ENCODE peak calls at places on chromosome 1, in six cellular contexts. R is stomach, M is ovary, Y is upper lobe of right lung, Q is pancreas, L is tibial artery. U is an unnamed sample.

GRCh38 chr1:1292851-1293250 is 12.6 kb downstream of the SCNN1D start:
- DNase-seq in R (no peak), Q (peak; percentile 71), Y (no peak), L (no peak), M (no peak), U (no peak)

GRCh38 chr1:231040019-231040799 is at the start of gene FAM89A:
- DNase-seq in L (peak; percentile 35), M (peak; percentile 79), R (peak; percentile 74), Y (peak; percentile 85), Q (peak; percentile 83), U (peak; percentile 79)

GRCh38 chr1:236044346-236044745 is 20.5 kb downstream of the NID1 start:
- DNase-seq in M (no peak), L (no peak), Y (no peak), Q (no peak), R (no peak), U (no peak)

GRCh38 chr1:206658264-206658980 is 23.1 kb downstream of the DYRK3 start:
- DNase-seq in L (no peak), R (peak; percentile 44), M (no peak), Q (no peak), Y (peak; percentile 74), U (peak; percentile 28)

GRCh38 chr1:50369830-50370229 is 53.4 kb downstream of the DMRTA2 start:
- DNase-seq in Q (no peak), R (no peak), Y (no peak), M (no peak), L (no peak), U (no peak)

GRCh38 chr1:119712342-119713038 is 756 bp downstream of the PHGDH start:
- DNase-seq in Y (peak; percentile 78), M (peak; percentile 81), L (peak; percentile 88), Q (peak; percentile 81), R (peak; percentile 64), U (peak; percentile 93)

GRCh38 chr1:2833454-2834145 is 32.1 kb upstream of the TTC34 start:
- DNase-seq in Y (no peak), L (no peak), R (no peak), Q (no peak), M (no peak), U (no peak)

GRCh38 chr1:23198373-23198772 is 18.9 kb downstream of the HTR1D start:
- DNase-seq in L (no peak), R (no peak), Y (no peak), Q (no peak), M (no peak), U (no peak)

GRCh38 chr1:74513396-74513795 is 985 bp upstream of the LRRC53 start:
- DNase-seq in Q (no peak), M (no peak), Y (no peak), R (no peak), L (no peak), U (no peak)

GRCh38 chr1:87179851-87180519 is 148.7 kb upstream of the LMO4 start:
- DNase-seq in Q (no peak), Y (no peak), L (no peak), M (no peak), R (no peak), U (no peak)

GRCh38 chr1:167456926-167457325 is 61.4 kb downstream of the CD247 start:
- DNase-seq in M (no peak), L (no peak), Q (no peak), R (no peak), Y (no peak), U (no peak)

GRCh38 chr1:42686418-42686817 is 4.2 kb downstream of the YBX1 start:
- DNase-seq in Y (no peak), M (no peak), R (no peak), L (no peak), Q (no peak), U (no peak)

GRCh38 chr1:228101994-228102790 is 933 bp downstream of the C1orf35 start:
- DNase-seq in L (no peak), R (peak; percentile 53), Y (peak; percentile 81), Q (peak; percentile 89), M (peak; percentile 63), U (peak; percentile 71)

GRCh38 chr1:203100163-203100867 is 14.5 kb upstream of the MYOG start:
- DNase-seq in Q (no peak), R (peak; percentile 17), L (no peak), Y (no peak), M (no peak), U (no peak)

GRCh38 chr1:36420409-36420808 is 22.7 kb upstream of the LSM10 start:
- DNase-seq in Q (no peak), L (peak; percentile 58), R (no peak), M (no peak), Y (no peak), U (no peak)

GRCh38 chr1:36420836-36421317 is 23.2 kb upstream of the LSM10 start:
- DNase-seq in Y (peak; percentile 92), Q (peak; percentile 92), L (peak; percentile 82), R (peak; percentile 91), M (peak; percentile 92), U (peak; percentile 75)

GRCh38 chr1:36419569-36419968 is 21.9 kb upstream of the LSM10 start:
- DNase-seq in Y (no peak), L (no peak), M (no peak), R (no peak), Q (no peak), U (no peak)

GRCh38 chr1:36421649-36422048 is 23.9 kb upstream of the LSM10 start:
- DNase-seq in M (no peak), Q (no peak), R (no peak), Y (no peak), L (no peak), U (no peak)

DNA sequence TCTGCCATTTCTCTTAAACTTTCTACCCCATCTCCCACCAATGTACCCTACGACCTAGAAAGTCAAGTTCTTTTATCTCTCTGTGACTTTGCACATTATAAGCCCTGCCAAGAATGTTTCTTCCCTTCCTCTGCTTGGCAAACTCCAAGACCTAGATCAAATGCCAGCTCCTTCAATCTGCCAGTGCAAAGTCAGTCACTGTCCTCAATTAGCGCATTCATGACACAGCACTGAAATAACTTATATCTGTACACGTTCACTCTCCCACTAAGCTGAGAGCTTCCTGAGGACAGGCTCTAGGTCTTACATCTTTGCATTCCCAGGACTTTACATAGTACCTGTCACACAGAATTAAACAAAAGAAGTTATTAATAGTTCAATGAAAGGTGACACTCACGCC is 21.4 kb upstream of the LSM10 start:
- DNase-seq in M (no peak), R (no peak), L (no peak), Q (no peak), Y (no peak), U (no peak)
- H3K4me3 ChIP-seq in M (no peak overlapping the region), R (no peak overlapping the region), L (no peak overlapping the region), Q (no peak overlapping the region), Y (no peak overlapping the region), U (no peak overlapping the region)

DNA sequence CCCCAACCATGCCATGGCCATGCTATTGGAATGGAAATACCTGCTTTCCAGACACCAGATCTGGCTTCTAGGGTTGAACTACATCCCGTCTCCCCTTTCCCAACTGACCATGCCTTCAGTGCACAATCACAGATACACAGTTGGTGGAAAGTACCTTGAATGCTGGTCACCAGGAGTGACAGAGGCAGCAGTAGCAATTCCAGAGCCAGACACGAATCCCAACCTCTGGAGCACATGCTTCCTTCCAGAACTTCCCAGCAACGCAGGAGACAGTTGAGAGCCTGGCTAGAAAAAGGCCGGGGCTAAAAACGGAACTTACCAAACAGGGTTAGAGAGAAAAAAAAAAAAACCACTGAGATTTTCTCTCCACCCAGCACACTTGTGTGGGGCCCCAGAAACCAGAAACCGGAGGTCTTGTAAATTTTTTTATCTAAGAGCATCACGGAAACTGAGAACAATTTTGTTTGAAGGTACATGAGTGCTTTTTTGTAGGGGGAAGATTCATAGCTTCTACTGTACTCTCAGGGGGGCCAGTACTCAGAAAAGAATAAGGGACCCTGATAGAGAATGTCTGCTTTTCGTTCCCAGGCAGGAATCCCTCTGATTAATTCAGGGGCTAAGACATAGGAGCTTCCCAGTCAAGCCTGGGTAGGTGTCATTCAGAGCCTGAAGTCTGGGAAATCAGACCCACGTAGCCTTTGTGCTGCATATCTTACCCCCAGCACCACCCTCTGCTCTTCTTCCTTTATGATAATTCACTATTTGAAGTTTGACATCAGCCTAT is at the start of gene CD48:
- DNase-seq in R (no peak), Q (no peak), M (no peak), L (no peak), Y (no peak), U (no peak)
- H3K4me3 ChIP-seq in R (peak within 1 kb of the TSS; percentile 40), Q (peak within 1 kb of the TSS; percentile 17), M (no peak within 1 kb of the TSS), L (no peak within 1 kb of the TSS), Y (peak within 1 kb of the TSS; percentile 33), U (no peak within 1 kb of the TSS)

GRCh38 chr1:204584699-204585372 is 68.6 kb downstream of the MDM4 start:
- DNase-seq in Y (no peak), Q (no peak), L (no peak), R (no peak), M (no peak), U (peak; percentile 63)
- H3K4me3 ChIP-seq in Y (no peak overlapping the region), Q (no peak overlapping the region), L (no peak overlapping the region), R (no peak overlapping the region), M (no peak overlapping the region), U (no peak overlapping the region)

GRCh38 chr1:179129702-179130473 is 48.0 kb downstream of the TOR3A start:
- DNase-seq in L (no peak), Y (no peak), R (no peak), Q (no peak), M (no peak), U (no peak)
- H3K4me3 ChIP-seq in L (peak overlapping the region; percentile 18), Y (peak overlapping the region; percentile 23), R (peak overlapping the region; percentile 37), Q (peak overlapping the region; percentile 5), M (no peak overlapping the region), U (no peak overlapping the region)

GRCh38 chr1:51686450-51686849 is 69.6 kb downstream of the OSBPL9 start:
- DNase-seq in R (no peak), L (no peak), M (no peak), Y (no peak), Q (no peak), U (no peak)

GRCh38 chr1:51689643-51690042 is 72.8 kb downstream of the OSBPL9 start:
- DNase-seq in R (no peak), L (no peak), Y (no peak), M (no peak), Q (no peak), U (no peak)

GRCh38 chr1:51679435-51679834 is 62.5 kb downstream of the OSBPL9 start:
- DNase-seq in L (no peak), Q (no peak), R (no peak), M (no peak), Y (no peak), U (no peak)

GRCh38 chr1:51689073-51689435 is 72.2 kb downstream of the OSBPL9 start:
- DNase-seq in M (no peak), Q (no peak), R (no peak), L (no peak), Y (no peak), U (no peak)

DNA sequence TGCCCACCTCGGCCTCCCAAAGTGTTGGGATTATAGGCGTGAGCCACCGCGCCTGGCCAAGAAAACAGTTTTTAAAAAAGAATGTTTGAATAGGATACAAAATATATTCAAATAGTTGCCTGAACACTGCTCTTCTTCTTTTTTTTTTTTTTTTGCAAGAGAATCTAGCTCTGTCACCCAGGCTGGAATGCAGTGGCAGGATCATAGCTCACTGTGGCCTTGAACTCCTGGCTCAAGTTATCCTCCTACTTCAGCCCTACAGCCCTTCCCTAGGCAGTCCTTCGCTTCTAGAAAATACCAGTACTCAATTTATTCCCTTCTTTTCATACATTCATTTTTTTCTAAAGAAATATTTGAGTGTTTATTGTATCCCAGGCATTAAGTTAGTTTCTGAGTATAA is 67.9 kb downstream of the OSBPL9 start:
- DNase-seq in Y (no peak), M (no peak), Q (no peak), R (no peak), L (no peak), U (no peak)
- H3K4me3 ChIP-seq in Y (no peak overlapping the region), M (no peak overlapping the region), Q (no peak overlapping the region), R (no peak overlapping the region), L (no peak overlapping the region), U (no peak overlapping the region)

U was measured in BE2C.